ENCODE peak calls at places on chromosomes 4 and X, in ten cellular contexts. One of them, this sample, is unnamed.

GRCh38 chrX:2690856-2691542 is at the start of gene CD99:
- DNase-seq in stomach: peak
- DNase-seq in tibial nerve: peak
- DNase-seq in cardiac muscle cell: peak
- DNase-seq in cardiac fibroblast: peak
- DNase-seq in tibial artery: peak
- DNase-seq in K562: peak
- DNase-seq in fibroblast of mammary gland: peak
- DNase-seq in sigmoid colon: peak
- DNase-seq in GM13977: peak
- DNase-seq in this sample: peak

GRCh38 chrX:8306296-8306975 is 135.4 kb upstream of the VCX2 start:
- DNase-seq in stomach: no peak
- DNase-seq in GM13977: no peak
- DNase-seq in fibroblast of mammary gland: no peak
- DNase-seq in sigmoid colon: no peak
- DNase-seq in tibial artery: no peak
- DNase-seq in cardiac fibroblast: no peak
- DNase-seq in tibial nerve: no peak
- DNase-seq in cardiac muscle cell: no peak
- DNase-seq in K562: no peak
- DNase-seq in this sample: no peak

GRCh38 chr4:168731706-168732414 is 235.0 kb downstream of the PALLD start:
- DNase-seq in tibial nerve: no peak
- DNase-seq in tibial artery: no peak
- DNase-seq in stomach: no peak
- DNase-seq in fibroblast of mammary gland: no peak
- DNase-seq in cardiac fibroblast: no peak
- DNase-seq in sigmoid colon: no peak
- DNase-seq in cardiac muscle cell: no peak
- DNase-seq in K562: no peak
- DNase-seq in GM13977: no peak
- DNase-seq in this sample: no peak

GRCh38 chrX:24668111-24668510 is 21.0 kb upstream of the PCYT1B start:
- DNase-seq in sigmoid colon: no peak
- DNase-seq in cardiac muscle cell: peak
- DNase-seq in fibroblast of mammary gland: no peak
- DNase-seq in K562: no peak
- DNase-seq in tibial artery: no peak
- DNase-seq in cardiac fibroblast: peak
- DNase-seq in GM13977: no peak
- DNase-seq in tibial nerve: no peak
- DNase-seq in stomach: no peak
- DNase-seq in this sample: no peak

GRCh38 chr4:3683744-3684421 is 82.3 kb upstream of the ADRA2C start:
- DNase-seq in GM13977: no peak
- DNase-seq in tibial artery: no peak
- DNase-seq in cardiac fibroblast: no peak
- DNase-seq in K562: no peak
- DNase-seq in fibroblast of mammary gland: no peak
- DNase-seq in tibial nerve: no peak
- DNase-seq in stomach: no peak
- DNase-seq in sigmoid colon: peak
- DNase-seq in cardiac muscle cell: no peak
- DNase-seq in this sample: no peak

GRCh38 chr4:39464886-39465501 is 6.1 kb downstream of the LIAS start:
- DNase-seq in fibroblast of mammary gland: peak
- DNase-seq in K562: peak
- DNase-seq in tibial artery: no peak
- DNase-seq in GM13977: peak
- DNase-seq in tibial nerve: no peak
- DNase-seq in cardiac fibroblast: peak
- DNase-seq in sigmoid colon: no peak
- DNase-seq in stomach: no peak
- DNase-seq in cardiac muscle cell: peak
- DNase-seq in this sample: no peak

GRCh38 chrX:47247206-47247998 is 14.6 kb downstream of the USP11 start:
- DNase-seq in cardiac muscle cell: no peak
- DNase-seq in tibial nerve: no peak
- DNase-seq in GM13977: no peak
- DNase-seq in cardiac fibroblast: peak
- DNase-seq in stomach: no peak
- DNase-seq in K562: no peak
- DNase-seq in fibroblast of mammary gland: peak
- DNase-seq in tibial artery: no peak
- DNase-seq in sigmoid colon: peak
- DNase-seq in this sample: no peak

GRCh38 chrX:150476183-150476699 is 92.2 kb upstream of the MTM1 start:
- DNase-seq in cardiac fibroblast: peak
- DNase-seq in sigmoid colon: no peak
- DNase-seq in K562: no peak
- DNase-seq in stomach: no peak
- DNase-seq in fibroblast of mammary gland: peak
- DNase-seq in tibial artery: no peak
- DNase-seq in GM13977: no peak
- DNase-seq in tibial nerve: no peak
- DNase-seq in cardiac muscle cell: peak
- DNase-seq in this sample: no peak

GRCh38 chrX:17038277-17038676 is 91.8 kb downstream of the REPS2 start:
- DNase-seq in cardiac muscle cell: peak
- DNase-seq in K562: no peak
- DNase-seq in tibial nerve: no peak
- DNase-seq in GM13977: no peak
- DNase-seq in cardiac fibroblast: no peak
- DNase-seq in fibroblast of mammary gland: no peak
- DNase-seq in stomach: no peak
- DNase-seq in sigmoid colon: peak
- DNase-seq in tibial artery: no peak
- DNase-seq in this sample: no peak

GRCh38 chrX:130114141-130114561 is 3.9 kb upstream of the ELF4 start:
- DNase-seq in stomach: no peak
- DNase-seq in tibial nerve: no peak
- DNase-seq in tibial artery: no peak
- DNase-seq in GM13977: no peak
- DNase-seq in fibroblast of mammary gland: peak
- DNase-seq in cardiac muscle cell: no peak
- DNase-seq in K562: peak
- DNase-seq in sigmoid colon: no peak
- DNase-seq in cardiac fibroblast: no peak
- DNase-seq in this sample: no peak

GRCh38 chr4:78032446-78032845 is 24.7 kb upstream of the FRAS1 start:
- DNase-seq in K562: no peak
- DNase-seq in fibroblast of mammary gland: no peak
- DNase-seq in cardiac muscle cell: no peak
- DNase-seq in stomach: no peak
- DNase-seq in tibial artery: no peak
- DNase-seq in GM13977: no peak
- DNase-seq in tibial nerve: no peak
- DNase-seq in cardiac fibroblast: no peak
- DNase-seq in sigmoid colon: no peak
- DNase-seq in this sample: no peak

GRCh38 chrX:84469226-84469625 is 33.0 kb downstream of the HDX start:
- DNase-seq in cardiac fibroblast: peak
- DNase-seq in K562: no peak
- DNase-seq in fibroblast of mammary gland: peak
- DNase-seq in sigmoid colon: no peak
- DNase-seq in cardiac muscle cell: peak
- DNase-seq in tibial artery: no peak
- DNase-seq in tibial nerve: no peak
- DNase-seq in stomach: no peak
- DNase-seq in GM13977: no peak
- DNase-seq in this sample: no peak

GRCh38 chr4:37685211-37685725 is 908 bp downstream of the RELL1 start:
- DNase-seq in K562: no peak
- DNase-seq in cardiac muscle cell: peak
- DNase-seq in GM13977: no peak
- DNase-seq in sigmoid colon: peak
- DNase-seq in stomach: no peak
- DNase-seq in tibial artery: no peak
- DNase-seq in fibroblast of mammary gland: peak
- DNase-seq in tibial nerve: no peak
- DNase-seq in cardiac fibroblast: peak
- DNase-seq in this sample: no peak

GRCh38 chrX:41600266-41600665 is 88.5 kb upstream of the GPR34 start:
- DNase-seq in sigmoid colon: no peak
- DNase-seq in cardiac muscle cell: peak
- DNase-seq in fibroblast of mammary gland: no peak
- DNase-seq in cardiac fibroblast: peak
- DNase-seq in stomach: no peak
- DNase-seq in tibial nerve: no peak
- DNase-seq in K562: no peak
- DNase-seq in GM13977: no peak
- DNase-seq in tibial artery: no peak
- DNase-seq in this sample: no peak

GRCh38 chrX:98207947-98208346 is 1324.2 kb downstream of the RPA4 start:
- DNase-seq in K562: no peak
- DNase-seq in tibial artery: no peak
- DNase-seq in sigmoid colon: no peak
- DNase-seq in stomach: no peak
- DNase-seq in tibial nerve: no peak
- DNase-seq in fibroblast of mammary gland: no peak
- DNase-seq in cardiac fibroblast: no peak
- DNase-seq in cardiac muscle cell: no peak
- DNase-seq in GM13977: no peak
- DNase-seq in this sample: no peak

DNA sequence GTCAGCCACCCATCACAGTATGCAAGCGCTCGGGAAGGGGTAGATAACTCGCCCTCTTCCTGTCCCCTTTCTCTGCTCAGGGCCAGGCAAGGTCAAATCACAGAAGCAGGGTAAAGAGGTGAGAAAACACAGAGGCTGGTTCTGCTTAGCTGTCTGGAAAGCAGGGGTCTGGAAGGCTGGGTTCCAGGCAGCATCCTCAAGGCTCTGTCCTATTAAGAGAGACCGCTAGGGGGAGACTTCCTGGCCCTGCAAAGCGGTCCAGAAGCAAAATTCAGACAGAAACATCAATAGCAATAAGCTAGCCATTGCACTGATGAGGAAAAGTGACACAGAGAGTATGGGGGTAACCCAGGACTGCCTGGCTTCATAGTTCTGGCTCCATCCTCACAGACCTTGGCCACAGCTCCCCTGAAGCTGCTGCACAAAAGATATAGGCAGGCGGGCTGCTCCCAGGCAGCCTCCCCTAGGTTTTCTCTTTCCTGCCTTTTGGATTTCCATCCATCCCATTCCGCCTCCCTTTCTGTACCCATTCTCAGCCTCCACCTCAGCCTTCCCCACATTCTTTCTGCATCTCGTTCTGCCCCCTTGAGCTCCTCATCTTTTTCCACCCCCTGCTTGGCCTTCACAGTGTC is 308.5 kb downstream of the EVC2 start:
- DNase-seq in tibial nerve: no peak
- DNase-seq in stomach: no peak
- DNase-seq in fibroblast of mammary gland: peak
- DNase-seq in sigmoid colon: no peak
- DNase-seq in cardiac muscle cell: peak
- DNase-seq in tibial artery: no peak
- DNase-seq in GM13977: no peak
- DNase-seq in cardiac fibroblast: peak
- DNase-seq in K562: peak
- DNase-seq in this sample: no peak
- TF ChIP-seq CTCF in tibial nerve: peak
- TF ChIP-seq CTCF in stomach: no peak
- TF ChIP-seq CTCF in fibroblast of mammary gland: peak
- TF ChIP-seq CTCF in sigmoid colon: no peak
- TF ChIP-seq CTCF in cardiac muscle cell: peak
- TF ChIP-seq CTCF in tibial artery: peak
- TF ChIP-seq CTCF in GM13977: peak
- TF ChIP-seq CTCF in cardiac fibroblast: peak
- TF ChIP-seq CTCF in K562: peak
- TF ChIP-seq CTCF in this sample: peak

GRCh38 chr4:113908829-113909228 is 70.6 kb downstream of the ARSJ start:
- DNase-seq in sigmoid colon: no peak
- DNase-seq in GM13977: no peak
- DNase-seq in K562: no peak
- DNase-seq in tibial nerve: no peak
- DNase-seq in tibial artery: no peak
- DNase-seq in cardiac muscle cell: no peak
- DNase-seq in cardiac fibroblast: no peak
- DNase-seq in fibroblast of mammary gland: peak
- DNase-seq in stomach: no peak
- DNase-seq in this sample: no peak
- TF ChIP-seq CTCF in sigmoid colon: no peak
- TF ChIP-seq CTCF in GM13977: peak
- TF ChIP-seq CTCF in K562: no peak
- TF ChIP-seq CTCF in tibial nerve: no peak
- TF ChIP-seq CTCF in tibial artery: no peak
- TF ChIP-seq CTCF in cardiac muscle cell: no peak
- TF ChIP-seq CTCF in cardiac fibroblast: no peak
- TF ChIP-seq CTCF in fibroblast of mammary gland: no peak
- TF ChIP-seq CTCF in stomach: no peak
- TF ChIP-seq CTCF in this sample: no peak

DNA sequence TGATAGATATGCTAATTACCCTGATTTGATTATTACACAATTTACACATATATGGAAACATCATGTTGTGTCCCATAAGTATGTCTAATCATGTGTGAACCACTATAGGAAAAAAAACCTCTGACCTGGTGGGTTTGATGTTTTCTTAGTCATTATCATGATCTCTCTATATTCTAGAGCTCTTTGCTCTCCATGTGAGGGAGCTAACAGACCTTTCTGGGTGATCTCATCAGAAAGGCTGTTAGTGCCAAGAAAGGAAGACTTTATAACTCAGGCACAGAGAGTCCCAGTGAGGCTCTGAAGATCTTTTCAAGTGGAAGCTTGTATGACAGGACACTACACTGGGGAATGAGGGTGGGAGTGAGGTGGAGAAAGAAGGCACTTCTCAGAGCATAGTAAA is 527.7 kb upstream of the MAGEB2 start:
- DNase-seq in sigmoid colon: no peak
- DNase-seq in cardiac fibroblast: peak
- DNase-seq in stomach: no peak
- DNase-seq in K562: no peak
- DNase-seq in tibial nerve: no peak
- DNase-seq in tibial artery: no peak
- DNase-seq in fibroblast of mammary gland: peak
- DNase-seq in GM13977: no peak
- DNase-seq in cardiac muscle cell: peak
- DNase-seq in this sample: no peak
- TF ChIP-seq CTCF in sigmoid colon: no peak
- TF ChIP-seq CTCF in cardiac fibroblast: no peak
- TF ChIP-seq CTCF in stomach: no peak
- TF ChIP-seq CTCF in K562: no peak
- TF ChIP-seq CTCF in tibial nerve: no peak
- TF ChIP-seq CTCF in tibial artery: no peak
- TF ChIP-seq CTCF in fibroblast of mammary gland: peak
- TF ChIP-seq CTCF in GM13977: no peak
- TF ChIP-seq CTCF in cardiac muscle cell: peak
- TF ChIP-seq CTCF in this sample: no peak

DNA sequence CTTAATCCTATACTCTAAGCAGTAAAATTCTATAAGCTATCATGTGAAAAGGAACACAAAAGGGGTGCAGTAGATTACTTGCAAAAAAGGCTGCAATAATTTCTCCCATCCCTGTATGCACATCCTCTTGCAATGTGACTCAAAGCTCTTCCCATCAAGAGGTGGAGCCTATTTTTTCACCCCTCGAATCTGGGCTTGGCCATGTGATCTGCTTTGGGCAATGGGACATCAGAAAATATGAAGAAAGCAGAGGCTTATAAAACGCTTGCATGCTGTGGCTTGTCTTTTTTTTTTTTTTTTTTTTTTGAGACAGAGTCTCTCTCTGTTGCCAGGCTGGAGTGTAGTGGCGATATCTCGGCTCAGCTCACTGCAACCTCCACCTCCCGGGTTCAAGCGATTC is 33.0 kb downstream of the GEMIN8 start:
- DNase-seq in stomach: no peak
- DNase-seq in tibial artery: no peak
- DNase-seq in cardiac muscle cell: no peak
- DNase-seq in tibial nerve: no peak
- DNase-seq in GM13977: no peak
- DNase-seq in K562: no peak
- DNase-seq in cardiac fibroblast: no peak
- DNase-seq in fibroblast of mammary gland: peak
- DNase-seq in sigmoid colon: no peak
- DNase-seq in this sample: no peak
- TF ChIP-seq CTCF in stomach: no peak
- TF ChIP-seq CTCF in tibial artery: no peak
- TF ChIP-seq CTCF in cardiac muscle cell: no peak
- TF ChIP-seq CTCF in tibial nerve: no peak
- TF ChIP-seq CTCF in GM13977: no peak
- TF ChIP-seq CTCF in K562: no peak
- TF ChIP-seq CTCF in cardiac fibroblast: no peak
- TF ChIP-seq CTCF in fibroblast of mammary gland: no peak
- TF ChIP-seq CTCF in sigmoid colon: no peak
- TF ChIP-seq CTCF in this sample: no peak

This sample was measured in mesothelial cell of epicardium.